ENCODE peak calls at places on chromosomes 4 and X, in four cellular contexts. One of them, this sample, is unnamed.

GRCh38 chr4:20065952-20066351 is 185.8 kb upstream of the SLIT2 start:
- DNase-seq in kidney tubule cell: no peak
- DNase-seq in Caco-2: no peak
- DNase-seq in caudate nucleus: no peak
- DNase-seq in this sample: no peak

GRCh38 chr4:101037249-101037648 is 310.1 kb downstream of the PPP3CA start:
- DNase-seq in kidney tubule cell: peak; percentile 38
- DNase-seq in Caco-2: no peak
- DNase-seq in caudate nucleus: no peak
- DNase-seq in this sample: peak; percentile 46

GRCh38 chr4:8362483-8362882 is 78.0 kb downstream of the ACOX3 start:
- DNase-seq in kidney tubule cell: peak; percentile 34
- DNase-seq in Caco-2: no peak
- DNase-seq in caudate nucleus: no peak
- DNase-seq in this sample: peak; percentile 32

GRCh38 chr4:85823295-85823694 is 348.3 kb downstream of the ARHGAP24 start:
- DNase-seq in kidney tubule cell: peak; percentile 23
- DNase-seq in Caco-2: no peak
- DNase-seq in caudate nucleus: no peak
- DNase-seq in this sample: peak; percentile 3

GRCh38 chrX:77668391-77669237 is 117.4 kb downstream of the ATRX start:
- DNase-seq in kidney tubule cell: peak; percentile 47
- DNase-seq in Caco-2: no peak
- DNase-seq in caudate nucleus: no peak
- DNase-seq in this sample: peak; percentile 78

GRCh38 chrX:10722804-10723364 is 102.5 kb upstream of the MID1 start:
- DNase-seq in kidney tubule cell: peak; percentile 49
- DNase-seq in Caco-2: peak; percentile 56
- DNase-seq in caudate nucleus: no peak
- DNase-seq in this sample: peak; percentile 42

GRCh38 chr4:183738081-183738673 is 79.1 kb downstream of the TRAPPC11 start:
- DNase-seq in kidney tubule cell: peak; percentile 75
- DNase-seq in Caco-2: no peak
- DNase-seq in caudate nucleus: no peak
- DNase-seq in this sample: no peak

GRCh38 chr4:80101768-80102116 is 28.7 kb upstream of the ANTXR2 start:
- DNase-seq in kidney tubule cell: no peak
- DNase-seq in Caco-2: no peak
- DNase-seq in caudate nucleus: no peak
- DNase-seq in this sample: peak; percentile 53

GRCh38 chr4:168825975-168826374 is 184.1 kb downstream of the CBR4 start:
- DNase-seq in kidney tubule cell: no peak
- DNase-seq in Caco-2: no peak
- DNase-seq in caudate nucleus: no peak
- DNase-seq in this sample: no peak